ENCODE peak calls at places on chromosomes 1 and 21, in four cellular contexts. L is heart right ventricle, X is tibial nerve, D is MM.1S. E is an unnamed sample.
A peak's percentile ranks its signal among the peaks of the same experiment; 100 is the strongest.

GRCh38 chr1:54324750-54325704 is 81.2 kb downstream of the SSBP3 start:
- DNase-seq in L (no peak), X (peak; percentile 27), D (no peak), E (no peak)

GRCh38 chr1:22388666-22389455 is 62.8 kb upstream of the ZBTB40 start:
- DNase-seq in L (no peak), X (no peak), D (no peak), E (no peak)

GRCh38 chr1:88276158-88276557 is 407.9 kb upstream of the PKN2 start:
- DNase-seq in L (no peak), X (no peak), D (no peak), E (peak; percentile 37)

GRCh38 chr1:50422675-50422945 is 633 bp downstream of the DMRTA2 start:
- DNase-seq in L (no peak), X (no peak), D (no peak), E (no peak)

GRCh38 chr1:172279951-172280350 is 140.5 kb upstream of the C1orf105 start:
- DNase-seq in L (no peak), X (no peak), D (no peak), E (no peak)

GRCh38 chr1:86263101-86263500 is 106.5 kb upstream of the COL24A1 start:
- DNase-seq in L (no peak), X (no peak), D (no peak), E (no peak)

GRCh38 chr1:41045740-41046139 is 24.2 kb upstream of the SLFNL1 start:
- DNase-seq in L (peak; percentile 51), X (peak; percentile 70), D (no peak), E (no peak)

GRCh38 chr1:43968348-43968948 is 1.4 kb upstream of the DPH2 start:
- DNase-seq in L (no peak), X (no peak), D (peak; percentile 51), E (no peak)

GRCh38 chr1:83889707-83890106 is 109.2 kb downstream of the TTLL7 start:
- DNase-seq in L (no peak), X (no peak), D (no peak), E (no peak)

GRCh38 chr1:29346573-29346972 is 110.3 kb downstream of the PTPRU start:
- DNase-seq in L (no peak), X (no peak), D (no peak), E (no peak)

GRCh38 chr21:29164330-29164942 is 34.0 kb downstream of the MAP3K7CL start:
- DNase-seq in L (no peak), X (no peak), D (peak; percentile 45), E (no peak)

GRCh38 chr1:43373034-43373940 is 5.5 kb upstream of the ELOVL1 start:
- DNase-seq in L (no peak), X (no peak), D (no peak), E (no peak)

GRCh38 chr1:51948491-51948915 is 42.0 kb downstream of the RAB3B start:
- DNase-seq in L (no peak), X (no peak), D (no peak), E (no peak)

GRCh38 chr1:216805233-216805632 is 82.0 kb upstream of the ESRRG start:
- DNase-seq in L (no peak), X (no peak), D (no peak), E (no peak)

GRCh38 chr21:41425954-41426655 is at the start of gene MX1:
- DNase-seq in L (peak; percentile 81), X (peak; percentile 64), D (peak; percentile 98), E (peak; percentile 92)

GRCh38 chr1:184970691-184971161 is 3.6 kb downstream of the NIBAN1 start:
- DNase-seq in L (no peak), X (no peak), D (no peak), E (no peak)

GRCh38 chr21:40371329-40371728 is 475.6 kb downstream of the DSCAM start:
- DNase-seq in L (no peak), X (no peak), D (no peak), E (no peak)

GRCh38 chr1:149884433-149885363 is 14.7 kb upstream of the BOLA1 start:
- DNase-seq in L (no peak), X (no peak), D (peak; percentile 63), E (peak; percentile 51)

GRCh38 chr1:22208973-22209378 is 66.1 kb upstream of the WNT4 start:
- DNase-seq in L (no peak), X (no peak), D (no peak), E (no peak)

GRCh38 chr1:21882721-21883415 is 54.2 kb downstream of the HSPG2 start:
- DNase-seq in L (no peak), X (no peak), D (no peak), E (no peak)

GRCh38 chr1:159881930-159882839 is 17.8 kb downstream of the CFAP45 start:
- DNase-seq in L (peak; percentile 48), X (peak; percentile 20), D (peak; percentile 71), E (no peak)

GRCh38 chr1:3753656-3754454 is 1.6 kb downstream of the CCDC27 start:
- DNase-seq in L (no peak), X (no peak), D (no peak), E (no peak)

GRCh38 chr1:157920748-157921147 is 72.7 kb upstream of the KIRREL1 start:
- DNase-seq in L (no peak), X (no peak), D (no peak), E (no peak)

GRCh38 chr1:200654660-200655059 is 15.0 kb downstream of the DDX59 start:
- DNase-seq in L (no peak), X (no peak), D (no peak), E (peak; percentile 50)

GRCh38 chr1:159088050-159088449 is 11.5 kb upstream of the AIM2 start:
- DNase-seq in L (no peak), X (no peak), D (no peak), E (no peak)

GRCh38 chr1:244678687-244679086 is 25.8 kb downstream of the DESI2 start:
- DNase-seq in L (no peak), X (no peak), D (no peak), E (no peak)

GRCh38 chr1:77288275-77288674 is 6.5 kb downstream of the AK5 start:
- DNase-seq in L (no peak), X (no peak), D (no peak), E (no peak)

GRCh38 chr1:208134491-208134890 is 109.7 kb downstream of the PLXNA2 start:
- DNase-seq in L (no peak), X (no peak), D (no peak), E (no peak)

GRCh38 chr1:208135354-208135753 is 108.8 kb downstream of the PLXNA2 start:
- DNase-seq in L (no peak), X (no peak), D (no peak), E (no peak)

GRCh38 chr1:208131631-208132286 is 112.4 kb downstream of the PLXNA2 start:
- DNase-seq in L (no peak), X (no peak), D (no peak), E (no peak)

GRCh38 chr1:208129489-208129888 is 114.7 kb downstream of the PLXNA2 start:
- DNase-seq in L (no peak), X (no peak), D (no peak), E (no peak)

GRCh38 chr1:208132287-208132882 is 111.8 kb downstream of the PLXNA2 start:
- DNase-seq in L (peak; percentile 87), X (peak; percentile 82), D (peak; percentile 90), E (peak; percentile 34)
- TF ChIP-seq CTCF in L (peak; percentile 90), X (peak; percentile 69), D (peak; percentile 99), E (peak; percentile 96)

GRCh38 chr1:150972417-150972940 is 2.2 kb downstream of the CERS2 start:
- DNase-seq in L (no peak), X (no peak), D (no peak), E (no peak)
- H3K4me3 ChIP-seq in L (peak overlapping the region; percentile 96), X (no peak overlapping the region), D (peak overlapping the region; percentile 91), E (peak overlapping the region; percentile 91)

DNA sequence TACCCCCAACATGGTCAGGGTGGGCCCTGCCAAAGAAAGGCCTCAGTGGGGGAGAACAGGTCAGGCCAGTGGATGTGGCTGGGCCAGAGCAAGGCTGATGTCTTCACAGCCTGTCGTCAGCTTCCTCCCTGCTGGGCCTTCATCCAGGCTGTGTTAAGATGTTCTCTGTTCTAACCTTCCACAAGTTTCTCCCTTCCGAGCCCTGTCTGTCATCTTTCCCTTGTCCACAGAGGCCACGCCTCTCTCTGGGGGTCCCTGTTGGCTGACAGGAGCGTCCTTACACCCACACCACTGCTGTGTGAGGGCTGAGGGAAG is 36.2 kb downstream of the SIM2 start:
- DNase-seq in L (no peak), X (no peak), D (no peak), E (no peak)
- H3K27me3 ChIP-seq in L (peaks cover 52% of the 10 kb centered on the region), X (no peaks in the 10 kb centered on the region), D (peaks cover 15% of the 10 kb centered on the region), E (no peaks in the 10 kb centered on the region)

GRCh38 chr21:34510148-34511142 is 1.6 kb downstream of the KCNE1 start:
- DNase-seq in L (peak; percentile 81), X (peak; percentile 69), D (peak; percentile 74), E (peak; percentile 49)

GRCh38 chr21:34513109-34513675 is 1.2 kb upstream of the KCNE1 start:
- DNase-seq in L (no peak), X (no peak), D (no peak), E (no peak)

GRCh38 chr21:34511154-34511553 is 856 bp downstream of the KCNE1 start:
- DNase-seq in L (no peak), X (no peak), D (no peak), E (no peak)

GRCh38 chr21:34511787-34512451 is at the start of gene KCNE1:
- DNase-seq in L (no peak), X (peak; percentile 77), D (no peak), E (no peak)

DNA sequence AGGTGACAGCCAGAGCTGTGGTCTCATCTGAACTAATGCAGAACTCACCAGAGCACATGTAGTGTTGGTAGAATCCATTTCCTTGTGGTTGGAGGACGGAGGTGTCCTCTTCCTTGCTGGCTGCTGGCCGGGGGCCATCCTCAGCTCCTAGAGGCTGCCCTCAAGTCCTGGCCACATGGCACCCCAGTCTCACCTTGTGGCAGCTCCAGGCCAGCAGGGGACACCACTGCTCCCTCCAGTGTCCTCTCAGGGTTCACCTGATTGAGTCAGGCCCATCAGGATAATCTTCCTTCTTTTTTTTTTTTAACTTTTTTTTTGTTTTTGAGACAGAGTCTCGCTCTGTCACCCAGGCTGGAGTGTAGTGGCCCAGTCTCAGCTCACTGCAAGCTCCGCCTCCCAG is 2.9 kb downstream of the KCNE1 start:
- DNase-seq in L (no peak), X (no peak), D (peak; percentile 21), E (no peak)
- TF ChIP-seq CTCF in L (peak; percentile 33), X (no peak), D (peak; percentile 49), E (peak; percentile 55)

DNA sequence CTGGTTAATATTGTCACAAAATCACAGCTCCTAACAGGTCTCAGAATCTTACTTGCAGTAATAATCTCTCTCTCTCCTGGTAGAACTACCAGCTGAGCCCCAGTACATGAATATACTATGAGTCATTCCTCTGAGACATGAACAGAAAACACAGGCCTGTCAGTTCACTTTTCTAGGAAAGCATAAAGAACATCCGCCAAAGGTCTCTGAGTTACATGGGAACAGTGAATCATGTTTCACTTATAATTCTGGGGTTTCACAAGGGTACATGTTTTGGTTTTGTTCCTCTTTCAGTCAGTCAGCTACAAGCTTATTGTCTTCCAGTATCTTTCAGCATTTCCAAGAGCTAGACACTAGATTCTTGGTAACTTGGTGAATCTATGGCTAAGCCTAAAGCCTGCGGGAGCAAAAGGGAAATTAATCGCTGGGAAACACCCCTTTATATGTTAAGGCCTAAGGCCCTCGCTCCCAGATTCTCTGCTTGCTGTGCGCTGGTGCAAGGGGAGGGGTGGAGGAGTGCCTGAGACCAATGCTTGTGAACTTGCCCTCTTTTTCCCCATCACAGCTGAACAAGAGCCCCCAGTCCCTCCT is 31.7 kb downstream of the IFNGR2 start:
- DNase-seq in L (peak; percentile 20), X (peak; percentile 49), D (peak; percentile 88), E (peak; percentile 77)
- H3K4me3 ChIP-seq in L (no peak overlapping the region), X (no peak overlapping the region), D (peak overlapping the region; percentile 6), E (no peak overlapping the region)

DNA sequence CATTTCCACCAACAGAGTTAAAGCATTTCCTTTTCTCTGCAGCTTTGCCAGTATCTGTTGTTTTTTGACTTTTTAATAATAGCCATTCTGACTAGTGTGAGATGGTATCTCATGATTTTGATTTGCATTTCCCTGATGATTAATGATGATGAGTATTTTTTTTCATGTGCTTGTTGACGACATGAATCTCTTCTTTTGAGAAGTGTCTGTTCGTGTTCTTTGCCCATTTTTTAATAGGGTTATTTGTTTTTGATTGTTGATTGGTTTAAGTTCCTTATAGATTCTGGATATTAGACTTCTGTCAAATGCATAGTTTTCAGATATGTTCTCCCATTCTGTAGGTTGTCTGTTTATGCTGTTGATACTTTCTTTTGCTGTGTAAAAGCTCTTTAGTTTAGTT is 37.9 kb upstream of the PALMD start:
- DNase-seq in L (no peak), X (no peak), D (no peak), E (no peak)
- H3K27me3 ChIP-seq in L (no peaks in the 10 kb centered on the region), X (no peaks in the 10 kb centered on the region), D (no peaks in the 10 kb centered on the region), E (no peaks in the 10 kb centered on the region)